ENCODE peak calls at places on chromosomes 5 and 9, in ten cellular contexts. V, J, Y, P, S, Q, L, M, D and I are unnamed samples.

GRCh38 chr9:127058645-127059021 is 63.8 kb downstream of the ANGPTL2 start:
- DNase-seq in L (no peak), J (no peak), Y (no peak), D (no peak), Q (no peak), P (no peak), S (no peak), V (no peak), M (no peak), I (no peak)

GRCh38 chr9:34374339-34374738 is 2.4 kb downstream of the MYORG start:
- DNase-seq in S (no peak), D (no peak), Y (no peak), V (no peak), P (no peak), Q (no peak), J (no peak), M (no peak), L (no peak), I (no peak)

GRCh38 chr9:6845881-6846280 is 88.1 kb downstream of the KDM4C start:
- DNase-seq in L (no peak), J (no peak), D (no peak), S (no peak), P (no peak), V (no peak), Y (no peak), Q (no peak), M (peak; percentile 20), I (no peak)

GRCh38 chr5:163509288-163510040 is 4.0 kb downstream of the MAT2B start:
- DNase-seq in Q (no peak), J (no peak), D (no peak), Y (no peak), M (no peak), S (no peak), L (no peak), V (no peak), P (peak; percentile 20), I (no peak)

GRCh38 chr9:4774209-4774608 is 18.5 kb upstream of the RCL1 start:
- DNase-seq in J (no peak), Q (no peak), S (no peak), P (peak; percentile 54), L (no peak), D (peak; percentile 56), Y (no peak), M (no peak), V (no peak), I (no peak)

GRCh38 chr9:103649086-103649485 is 445.0 kb upstream of the SMC2 start:
- DNase-seq in Q (no peak), S (no peak), V (no peak), L (no peak), P (no peak), D (no peak), M (no peak), Y (no peak), J (no peak), I (no peak)

GRCh38 chr5:159908201-159908940 is 7.9 kb upstream of the ADRA1B start:
- DNase-seq in Y (no peak), S (no peak), D (no peak), V (no peak), L (no peak), P (no peak), M (no peak), J (no peak), Q (no peak), I (no peak)

GRCh38 chr9:120873512-120873911 is 3.5 kb downstream of the PHF19 start:
- DNase-seq in V (no peak), Q (peak; percentile 54), J (no peak), P (no peak), S (no peak), L (no peak), M (peak; percentile 77), Y (no peak), D (no peak), I (no peak)

GRCh38 chr5:58199087-58199486 is 260.8 kb downstream of the PLK2 start:
- DNase-seq in L (no peak), D (no peak), Y (no peak), P (no peak), M (no peak), Q (no peak), S (no peak), V (no peak), J (no peak), I (no peak)

GRCh38 chr9:132982508-132982907 is 4.0 kb downstream of the GFI1B start:
- DNase-seq in V (no peak), Y (no peak), P (no peak), D (no peak), M (no peak), L (no peak), Q (no peak), S (no peak), J (no peak), I (no peak)

GRCh38 chr9:130034570-130034969 is 8.4 kb downstream of the FNBP1 start:
- DNase-seq in Q (no peak), P (peak; percentile 73), S (no peak), M (no peak), Y (no peak), V (no peak), L (no peak), D (no peak), J (no peak), I (peak; percentile 35)

GRCh38 chr5:14102666-14103065 is 40.5 kb upstream of the TRIO start:
- DNase-seq in L (no peak), P (no peak), S (no peak), M (no peak), V (no peak), D (no peak), Q (no peak), Y (no peak), J (no peak), I (no peak)

GRCh38 chr5:143401846-143402463 is 1.5 kb downstream of the NR3C1 start:
- DNase-seq in P (no peak), D (no peak), M (no peak), S (no peak), Q (no peak), Y (no peak), V (peak; percentile 20), L (no peak), J (no peak), I (peak; percentile 4)

GRCh38 chr5:1536298-1537165 is 12.8 kb upstream of the LPCAT1 start:
- DNase-seq in M (no peak), J (peak; percentile 70), Y (peak; percentile 59), L (no peak), D (no peak), P (peak; percentile 41), V (peak; percentile 31), S (peak; percentile 38), Q (no peak), I (peak; percentile 67)

GRCh38 chr5:36041537-36041845 is 25.2 kb downstream of the UGT3A2 start:
- DNase-seq in J (no peak), V (no peak), Y (no peak), M (no peak), L (no peak), Q (no peak), S (peak; percentile 59), D (no peak), P (no peak), I (no peak)

GRCh38 chr9:35195683-35196082 is 33.9 kb downstream of the UNC13B start:
- DNase-seq in P (peak; percentile 45), V (no peak), L (no peak), Q (no peak), S (no peak), M (no peak), Y (no peak), J (no peak), D (no peak), I (no peak)

GRCh38 chr9:109264865-109265532 is 55.9 kb downstream of the EPB41L4B start:
- DNase-seq in J (no peak), Y (no peak), V (no peak), M (peak; percentile 89), L (no peak), S (no peak), Q (no peak), P (no peak), D (peak; percentile 62), I (no peak)

GRCh38 chr9:132977626-132978450 is 656 bp upstream of the GFI1B start:
- DNase-seq in J (peak; percentile 77), D (peak; percentile 82), L (peak; percentile 39), M (peak; percentile 80), S (peak; percentile 91), Y (peak; percentile 52), P (peak; percentile 42), Q (no peak), V (peak; percentile 52), I (peak; percentile 64)

GRCh38 chr9:26375448-26375847 is 517.2 kb downstream of the CAAP1 start:
- DNase-seq in P (no peak), S (no peak), L (no peak), Q (no peak), J (no peak), M (no peak), D (no peak), V (no peak), Y (no peak), I (no peak)

GRCh38 chr9:91411096-91411771 is 12.4 kb downstream of the NFIL3 start:
- DNase-seq in J (no peak), P (no peak), Y (no peak), M (no peak), V (no peak), D (no peak), Q (no peak), L (no peak), S (no peak), I (no peak)

GRCh38 chr5:80975065-80975464 is 14.9 kb downstream of the RASGRF2 start:
- DNase-seq in Y (no peak), S (no peak), D (no peak), M (no peak), L (no peak), P (peak; percentile 12), J (no peak), Q (no peak), V (no peak), I (no peak)

GRCh38 chr9:6055213-6055612 is 39.8 kb upstream of the RANBP6 start:
- DNase-seq in Y (no peak), J (no peak), D (no peak), P (peak; percentile 67), M (peak; percentile 24), S (peak; percentile 49), V (no peak), Q (peak; percentile 64), L (no peak), I (peak; percentile 53)

GRCh38 chr5:130333089-130333488 is 428.8 kb downstream of the CHSY3 start:
- DNase-seq in Q (no peak), J (no peak), M (no peak), S (no peak), V (no peak), D (no peak), P (peak; percentile 74), L (no peak), Y (no peak), I (no peak)